ENCODE peak calls at places on chromosomes 16 and 17, in seven cellular contexts. K is glutamatergic neuron, S is endothelial cell of umbilical vein, V is colonic mucosa, F is endodermal cell, I is mucosa of descending colon, D is suprapubic skin. U is an unnamed sample.
A peak's percentile ranks its signal among the peaks of the same experiment; 100 is the strongest.

GRCh38 chr16:3963203-3963602 is 82.7 kb upstream of the CREBBP start:
- DNase-seq in F (peak; percentile 81), K (no peak), S (no peak), D (no peak), I (no peak), V (no peak), U (peak; percentile 41)

GRCh38 chr17:65595071-65595655 is 33.7 kb upstream of the AXIN2 start:
- DNase-seq in F (peak; percentile 69), V (no peak), K (no peak), S (no peak), D (no peak), I (no peak), U (no peak)

GRCh38 chr16:89155851-89156739 is 15.5 kb upstream of the CDH15 start:
- DNase-seq in D (no peak), I (no peak), F (no peak), V (no peak), K (no peak), S (no peak), U (no peak)

GRCh38 chr17:57852041-57852954 is 2.5 kb upstream of the MRPS23 start:
- DNase-seq in V (no peak), I (no peak), F (peak; percentile 73), K (no peak), S (no peak), D (no peak), U (no peak)

GRCh38 chr16:64375386-64375980 is 746.4 kb downstream of the CDH11 start:
- DNase-seq in S (no peak), K (no peak), D (no peak), I (no peak), F (no peak), V (no peak), U (no peak)

GRCh38 chr17:12680993-12681392 is 15.3 kb downstream of the MYOCD start:
- DNase-seq in F (no peak), V (no peak), D (no peak), S (no peak), I (no peak), K (no peak), U (no peak)

GRCh38 chr16:67397812-67398545 is 4.7 kb upstream of the TPPP3 start:
- DNase-seq in D (peak; percentile 72), S (no peak), K (no peak), V (no peak), I (no peak), F (peak; percentile 48), U (no peak)

GRCh38 chr16:72241930-72242329 is 70.0 kb upstream of the PMFBP1 start:
- DNase-seq in I (peak; percentile 60), D (no peak), V (peak; percentile 31), F (peak; percentile 70), K (peak; percentile 34), S (peak; percentile 66), U (no peak)

GRCh38 chr16:76176153-76176552 is 101.0 kb upstream of the CNTNAP4 start:
- DNase-seq in S (no peak), F (no peak), I (no peak), V (no peak), K (no peak), D (no peak), U (no peak)

GRCh38 chr16:84117482-84117843 is 721 bp upstream of the MBTPS1 start:
- DNase-seq in K (no peak), S (peak; percentile 55), I (no peak), D (no peak), V (no peak), F (peak; percentile 74), U (no peak)

GRCh38 chr16:80846275-80847013 is 42.0 kb upstream of the CDYL2 start:
- DNase-seq in F (no peak), I (no peak), K (no peak), S (no peak), V (no peak), D (no peak), U (no peak)

GRCh38 chr16:27520982-27521673 is 28.6 kb downstream of the GTF3C1 start:
- DNase-seq in D (no peak), V (no peak), I (no peak), S (peak; percentile 77), F (peak; percentile 53), K (no peak), U (no peak)

GRCh38 chr17:57519199-57519598 is 225.9 kb downstream of the CCDC182 start:
- DNase-seq in D (no peak), I (no peak), V (no peak), S (no peak), K (peak; percentile 45), F (peak; percentile 75), U (no peak)

GRCh38 chr17:81052199-81052997 is 17.4 kb downstream of the BAIAP2 start:
- DNase-seq in D (no peak), F (no peak), S (peak; percentile 40), K (peak; percentile 75), V (no peak), I (no peak), U (no peak)

GRCh38 chr16:67396775-67397450 is 3.6 kb upstream of the TPPP3 start:
- DNase-seq in F (no peak), V (no peak), S (no peak), I (no peak), K (no peak), D (no peak), U (no peak)

GRCh38 chr16:56849690-56850680 is 15.0 kb upstream of the SLC12A3 start:
- DNase-seq in D (peak; percentile 40), F (no peak), K (no peak), I (no peak), V (no peak), S (no peak), U (no peak)

GRCh38 chr16:17299790-17300189 is 171.0 kb downstream of the XYLT1 start:
- DNase-seq in I (no peak), S (no peak), K (no peak), D (no peak), V (no peak), F (peak; percentile 63), U (no peak)

GRCh38 chr17:1298616-1299015 is 19.2 kb downstream of the TRARG1 start:
- DNase-seq in I (no peak), V (no peak), S (no peak), F (peak; percentile 92), K (no peak), D (no peak), U (no peak)

GRCh38 chr17:27834571-27834970 is 34.2 kb upstream of the NOS2 start:
- DNase-seq in K (no peak), S (no peak), F (no peak), I (no peak), V (no peak), D (no peak), U (no peak)

GRCh38 chr17:81665205-81666091 is 957 bp downstream of the OXLD1 start:
- DNase-seq in F (peak; percentile 70), S (no peak), V (peak; percentile 36), D (no peak), K (no peak), I (peak; percentile 41), U (peak; percentile 33)

GRCh38 chr17:42985225-42985624 is 4.9 kb downstream of the RUNDC1 start:
- DNase-seq in D (no peak), S (peak; percentile 62), K (no peak), I (no peak), F (no peak), V (no peak), U (no peak)

GRCh38 chr16:58960484-58960883 is 226.4 kb upstream of the GOT2 start:
- DNase-seq in V (no peak), S (no peak), K (no peak), I (no peak), F (peak; percentile 50), D (no peak), U (no peak)

GRCh38 chr17:56604691-56605090 is 11.2 kb downstream of the NOG start:
- DNase-seq in F (no peak), K (no peak), S (no peak), V (no peak), I (no peak), D (no peak), U (no peak)

GRCh38 chr17:72594248-72594647 is 473.4 kb downstream of the SOX9 start:
- DNase-seq in I (no peak), K (no peak), V (no peak), D (no peak), S (no peak), F (peak; percentile 69), U (no peak)
- TF ChIP-seq CTCF in I (no peak), K (no peak), V (no peak), D (no peak), S (no peak), F (peak; percentile 59), U (no peak)

DNA sequence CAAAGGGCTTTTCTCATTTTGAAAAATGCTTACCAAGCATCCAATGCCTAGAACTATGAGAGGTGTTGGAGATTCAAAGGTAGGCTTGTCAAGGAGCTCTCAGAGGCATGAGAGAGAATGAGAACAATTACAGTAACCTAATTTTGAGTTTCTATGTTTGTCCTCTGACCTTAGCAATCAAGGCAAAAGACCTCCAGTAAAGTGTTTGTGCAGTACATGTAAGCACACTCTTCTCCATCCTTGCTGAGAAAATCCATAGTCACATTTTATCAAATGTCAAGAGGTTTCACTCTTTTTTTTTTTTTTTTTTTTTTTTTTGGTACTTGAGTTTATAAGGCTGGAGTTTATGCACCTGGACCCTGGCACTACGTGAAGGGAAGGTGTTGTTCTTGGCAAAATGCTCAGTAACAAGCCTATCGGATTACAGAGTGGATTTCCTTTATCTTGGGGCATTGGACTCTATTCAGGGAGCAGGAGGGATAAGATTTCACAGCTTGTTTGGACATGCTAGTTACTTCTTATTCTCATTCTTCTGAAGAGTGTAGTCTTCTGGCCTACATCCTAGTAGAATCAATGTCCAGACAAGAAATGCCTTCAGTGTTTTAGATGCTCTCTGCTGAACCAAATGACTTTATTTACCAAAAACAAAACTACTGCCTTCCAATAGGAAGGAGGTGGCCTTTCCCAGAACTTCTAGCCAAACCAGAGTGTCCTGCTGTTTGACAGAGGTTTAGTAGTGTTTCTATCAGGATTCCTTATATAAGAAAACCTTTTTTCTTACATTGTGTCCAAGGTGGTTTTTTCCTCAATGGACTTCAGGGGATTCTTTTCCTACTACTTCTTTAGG is 21.9 kb downstream of the KCNJ2 start:
- DNase-seq in F (no peak), I (no peak), K (no peak), D (no peak), S (no peak), V (no peak), U (no peak)
- TF ChIP-seq CTCF in F (no peak), I (no peak), K (no peak), D (no peak), S (no peak), V (no peak), U (no peak)

GRCh38 chr17:21418446-21419298 is 42.5 kb downstream of the KCNJ12 start:
- DNase-seq in V (no peak), D (no peak), I (no peak), K (no peak), F (peak; percentile 39), S (no peak), U (no peak)
- TF ChIP-seq CTCF in V (no peak), D (no peak), I (no peak), K (no peak), F (no peak), S (no peak), U (no peak)

GRCh38 chr16:54929090-54930033 is 1.3 kb upstream of the IRX5 start:
- DNase-seq in D (peak; percentile 100), V (peak; percentile 100), F (peak; percentile 100), I (peak; percentile 100), S (peak; percentile 98), K (peak; percentile 100), U (peak; percentile 86)
- TF ChIP-seq CTCF in D (peak; percentile 17), V (no peak), F (peak; percentile 49), I (no peak), S (no peak), K (no peak), U (no peak)

U was measured in natural killer cell.